ENCODE peak calls at places on chromosomes 16 and 17, in eight cellular contexts. One of them, this sample, is unnamed.

GRCh38 chr17:73304971-73305786 is 6.6 kb downstream of the CDC42EP4 start:
- DNase-seq in lung: peak
- DNase-seq in adrenal gland: peak
- DNase-seq in heart left ventricle: peak
- DNase-seq in A673: peak
- DNase-seq in right atrium auricular region: peak
- DNase-seq in fibroblast of lung: peak
- DNase-seq in breast epithelium: no peak
- DNase-seq in this sample: peak

GRCh38 chr17:83057397-83057761 is 22.0 kb upstream of the METRNL start:
- DNase-seq in lung: no peak
- DNase-seq in fibroblast of lung: no peak
- DNase-seq in adrenal gland: no peak
- DNase-seq in heart left ventricle: peak
- DNase-seq in A673: no peak
- DNase-seq in right atrium auricular region: peak
- DNase-seq in breast epithelium: no peak
- DNase-seq in this sample: no peak

GRCh38 chr16:85267414-85267945 is 155.2 kb upstream of the CIBAR2 start:
- DNase-seq in breast epithelium: no peak
- DNase-seq in lung: no peak
- DNase-seq in heart left ventricle: no peak
- DNase-seq in right atrium auricular region: no peak
- DNase-seq in A673: no peak
- DNase-seq in adrenal gland: no peak
- DNase-seq in fibroblast of lung: no peak
- DNase-seq in this sample: no peak

GRCh38 chr17:75327757-75328156 is 38.5 kb upstream of the SLC25A19 start:
- DNase-seq in A673: no peak
- DNase-seq in heart left ventricle: no peak
- DNase-seq in right atrium auricular region: no peak
- DNase-seq in breast epithelium: no peak
- DNase-seq in fibroblast of lung: no peak
- DNase-seq in adrenal gland: no peak
- DNase-seq in lung: no peak
- DNase-seq in this sample: no peak

GRCh38 chr17:57637668-57638010 is 107.5 kb downstream of the CCDC182 start:
- DNase-seq in breast epithelium: no peak
- DNase-seq in adrenal gland: no peak
- DNase-seq in right atrium auricular region: no peak
- DNase-seq in lung: no peak
- DNase-seq in fibroblast of lung: no peak
- DNase-seq in heart left ventricle: no peak
- DNase-seq in A673: no peak
- DNase-seq in this sample: no peak

GRCh38 chr17:73274490-73274889 is 12.8 kb upstream of the CPSF4L start:
- DNase-seq in fibroblast of lung: no peak
- DNase-seq in adrenal gland: no peak
- DNase-seq in right atrium auricular region: no peak
- DNase-seq in breast epithelium: no peak
- DNase-seq in lung: no peak
- DNase-seq in A673: no peak
- DNase-seq in heart left ventricle: no peak
- DNase-seq in this sample: no peak

GRCh38 chr17:358491-359133 is 6.0 kb upstream of the RPH3AL start:
- DNase-seq in heart left ventricle: peak
- DNase-seq in breast epithelium: no peak
- DNase-seq in lung: no peak
- DNase-seq in right atrium auricular region: no peak
- DNase-seq in A673: no peak
- DNase-seq in fibroblast of lung: no peak
- DNase-seq in adrenal gland: no peak
- DNase-seq in this sample: no peak

GRCh38 chr16:14307623-14308356 is 236.7 kb downstream of the MRTFB start:
- DNase-seq in A673: no peak
- DNase-seq in heart left ventricle: peak
- DNase-seq in right atrium auricular region: no peak
- DNase-seq in fibroblast of lung: peak
- DNase-seq in adrenal gland: peak
- DNase-seq in lung: no peak
- DNase-seq in breast epithelium: no peak
- DNase-seq in this sample: no peak

GRCh38 chr17:80264048-80264792 is 3.6 kb downstream of the RNF213 start:
- DNase-seq in adrenal gland: no peak
- DNase-seq in breast epithelium: no peak
- DNase-seq in A673: no peak
- DNase-seq in right atrium auricular region: no peak
- DNase-seq in heart left ventricle: no peak
- DNase-seq in fibroblast of lung: no peak
- DNase-seq in lung: no peak
- DNase-seq in this sample: no peak

GRCh38 chr17:76740329-76741118 is 2.6 kb downstream of the MFSD11 start:
- DNase-seq in right atrium auricular region: no peak
- DNase-seq in heart left ventricle: no peak
- DNase-seq in fibroblast of lung: no peak
- DNase-seq in lung: no peak
- DNase-seq in adrenal gland: no peak
- DNase-seq in breast epithelium: no peak
- DNase-seq in A673: no peak
- DNase-seq in this sample: no peak

GRCh38 chr16:986925-987581 is 5.5 kb downstream of the SOX8 start:
- DNase-seq in fibroblast of lung: no peak
- DNase-seq in A673: peak
- DNase-seq in adrenal gland: no peak
- DNase-seq in breast epithelium: no peak
- DNase-seq in right atrium auricular region: no peak
- DNase-seq in lung: no peak
- DNase-seq in heart left ventricle: no peak
- DNase-seq in this sample: no peak

GRCh38 chr17:31388770-31389672 is 2.5 kb upstream of the RAB11FIP4 start:
- DNase-seq in fibroblast of lung: peak
- DNase-seq in A673: peak
- DNase-seq in adrenal gland: no peak
- DNase-seq in breast epithelium: no peak
- DNase-seq in right atrium auricular region: peak
- DNase-seq in heart left ventricle: no peak
- DNase-seq in lung: no peak
- DNase-seq in this sample: peak

GRCh38 chr17:40331743-40332641 is 23.0 kb downstream of the RARA start:
- DNase-seq in lung: peak
- DNase-seq in heart left ventricle: peak
- DNase-seq in fibroblast of lung: peak
- DNase-seq in A673: no peak
- DNase-seq in right atrium auricular region: peak
- DNase-seq in adrenal gland: peak
- DNase-seq in breast epithelium: peak
- DNase-seq in this sample: peak

GRCh38 chr16:2415085-2415484 is 14.2 kb upstream of the CCNF start:
- DNase-seq in breast epithelium: no peak
- DNase-seq in heart left ventricle: no peak
- DNase-seq in adrenal gland: no peak
- DNase-seq in A673: no peak
- DNase-seq in right atrium auricular region: no peak
- DNase-seq in fibroblast of lung: no peak
- DNase-seq in lung: no peak
- DNase-seq in this sample: no peak

GRCh38 chr16:85033153-85033552 is 5.6 kb downstream of the KIAA0513 start:
- DNase-seq in heart left ventricle: no peak
- DNase-seq in right atrium auricular region: no peak
- DNase-seq in A673: no peak
- DNase-seq in adrenal gland: no peak
- DNase-seq in breast epithelium: no peak
- DNase-seq in lung: no peak
- DNase-seq in fibroblast of lung: no peak
- DNase-seq in this sample: no peak

GRCh38 chr17:7852919-7853692 is 1.8 kb upstream of the TMEM88 start:
- DNase-seq in heart left ventricle: no peak
- DNase-seq in right atrium auricular region: no peak
- DNase-seq in lung: no peak
- DNase-seq in breast epithelium: no peak
- DNase-seq in fibroblast of lung: no peak
- DNase-seq in adrenal gland: peak
- DNase-seq in A673: no peak
- DNase-seq in this sample: peak

GRCh38 chr17:44872131-44872768 is 24.6 kb downstream of the HIGD1B start:
- DNase-seq in adrenal gland: peak
- DNase-seq in lung: no peak
- DNase-seq in heart left ventricle: peak
- DNase-seq in fibroblast of lung: no peak
- DNase-seq in right atrium auricular region: peak
- DNase-seq in A673: peak
- DNase-seq in breast epithelium: no peak
- DNase-seq in this sample: no peak

GRCh38 chr17:68819465-68819864 is 135.7 kb downstream of the ABCA8 start:
- DNase-seq in adrenal gland: peak
- DNase-seq in heart left ventricle: no peak
- DNase-seq in lung: no peak
- DNase-seq in right atrium auricular region: no peak
- DNase-seq in fibroblast of lung: no peak
- DNase-seq in A673: no peak
- DNase-seq in breast epithelium: no peak
- DNase-seq in this sample: no peak

GRCh38 chr17:2214887-2215615 is 88.5 kb downstream of the SMG6 start:
- DNase-seq in A673: peak
- DNase-seq in heart left ventricle: no peak
- DNase-seq in lung: no peak
- DNase-seq in right atrium auricular region: peak
- DNase-seq in breast epithelium: no peak
- DNase-seq in adrenal gland: no peak
- DNase-seq in fibroblast of lung: peak
- DNase-seq in this sample: no peak

DNA sequence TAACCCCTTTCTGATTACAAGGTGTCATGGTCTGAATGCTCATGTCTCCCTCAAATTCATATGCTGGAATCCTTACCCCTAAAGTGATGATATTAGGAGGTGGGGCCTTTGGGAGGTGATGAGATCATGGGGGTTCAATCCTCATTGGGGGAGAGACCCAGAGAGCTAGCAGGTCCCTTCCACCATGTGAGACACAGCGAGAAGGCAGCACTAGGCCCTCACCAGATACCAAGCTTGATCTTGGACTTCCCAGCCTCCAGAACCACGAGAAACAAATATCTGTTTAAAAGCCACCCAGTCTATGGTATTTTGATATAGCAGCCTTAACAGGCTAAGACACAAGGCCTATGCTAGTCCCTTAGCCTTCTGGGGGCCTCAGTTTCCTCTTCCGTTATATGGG is 45.9 kb downstream of the MYH11 start:
- DNase-seq in lung: no peak
- DNase-seq in fibroblast of lung: no peak
- DNase-seq in A673: no peak
- DNase-seq in adrenal gland: no peak
- DNase-seq in heart left ventricle: no peak
- DNase-seq in right atrium auricular region: no peak
- DNase-seq in breast epithelium: no peak
- DNase-seq in this sample: no peak
- H3K27ac ChIP-seq in lung: peak
- H3K27ac ChIP-seq in fibroblast of lung: no peak
- H3K27ac ChIP-seq in A673: no peak
- H3K27ac ChIP-seq in adrenal gland: peak
- H3K27ac ChIP-seq in heart left ventricle: no peak
- H3K27ac ChIP-seq in right atrium auricular region: no peak
- H3K27ac ChIP-seq in breast epithelium: peak
- H3K27ac ChIP-seq in this sample: peak

DNA sequence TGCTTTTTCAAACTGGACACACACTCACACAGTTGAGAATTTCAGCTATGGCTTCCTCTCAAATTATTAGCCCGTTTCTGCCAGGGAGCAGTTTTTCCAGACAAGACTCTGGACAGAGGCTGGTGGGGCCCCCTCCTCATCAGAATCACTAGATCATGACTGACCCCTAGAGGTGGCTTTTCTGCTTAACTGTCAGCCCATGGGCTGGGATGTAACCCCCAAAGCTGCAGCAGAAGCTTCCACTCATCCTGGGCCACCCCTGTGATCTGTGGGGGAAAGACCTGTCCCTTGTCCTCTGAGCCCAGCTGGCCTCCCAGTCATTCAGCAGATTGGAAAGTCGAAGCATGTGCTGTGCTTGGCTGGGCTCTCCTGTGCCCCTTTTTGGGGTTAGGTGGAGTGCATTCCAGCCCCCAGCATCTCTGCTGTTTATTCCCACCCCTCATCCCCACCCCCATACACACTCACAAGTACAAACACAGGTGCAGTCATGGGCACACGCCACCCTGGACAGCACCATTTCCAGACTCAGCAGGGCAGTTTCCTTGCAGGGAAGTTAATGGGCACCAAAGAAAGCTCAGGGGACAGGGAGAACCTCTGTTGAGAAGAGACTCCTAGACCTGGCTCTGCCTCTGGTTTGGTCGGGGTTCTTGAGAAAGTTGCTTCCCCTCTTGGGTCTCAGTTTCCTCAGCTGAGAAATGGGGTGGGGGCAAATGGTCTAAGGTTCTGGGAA is 77.6 kb upstream of the RBL2 start:
- DNase-seq in lung: no peak
- DNase-seq in heart left ventricle: no peak
- DNase-seq in right atrium auricular region: no peak
- DNase-seq in breast epithelium: no peak
- DNase-seq in A673: no peak
- DNase-seq in fibroblast of lung: no peak
- DNase-seq in adrenal gland: no peak
- DNase-seq in this sample: no peak
- TF ChIP-seq CTCF in lung: no peak
- TF ChIP-seq CTCF in heart left ventricle: no peak
- TF ChIP-seq CTCF in right atrium auricular region: no peak
- TF ChIP-seq CTCF in breast epithelium: no peak
- TF ChIP-seq CTCF in A673: peak
- TF ChIP-seq CTCF in fibroblast of lung: no peak
- TF ChIP-seq CTCF in adrenal gland: no peak
- TF ChIP-seq CTCF in this sample: no peak

DNA sequence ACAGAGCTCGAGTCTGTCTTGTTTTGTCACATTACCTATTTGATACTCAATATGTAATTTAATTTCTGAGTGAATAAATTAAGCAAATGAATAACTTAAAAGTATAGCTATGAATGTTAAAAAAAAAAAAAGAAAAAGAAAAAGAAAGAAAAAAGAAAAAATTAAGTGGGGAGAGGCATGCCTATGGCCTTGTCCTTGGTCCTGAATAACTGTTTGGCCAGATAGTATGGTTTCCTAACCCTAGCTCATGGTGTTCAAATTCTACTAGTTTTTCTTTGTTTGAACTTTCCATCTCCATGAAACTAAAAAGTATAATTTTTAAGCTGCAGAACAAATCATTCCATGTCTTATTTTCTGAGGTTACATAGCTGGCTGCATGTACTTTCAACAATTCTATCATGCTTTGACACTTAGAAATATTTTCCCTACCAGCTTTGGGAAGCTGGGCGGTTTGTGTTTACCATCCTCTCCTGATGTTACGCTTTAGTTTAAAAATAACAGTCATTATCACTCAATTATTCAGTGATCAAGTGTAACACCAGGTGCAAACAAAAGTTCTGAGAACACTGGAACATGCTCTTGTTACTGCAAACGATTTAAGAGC is 31.8 kb downstream of the TOX3 start:
- DNase-seq in breast epithelium: no peak
- DNase-seq in A673: no peak
- DNase-seq in lung: no peak
- DNase-seq in right atrium auricular region: no peak
- DNase-seq in heart left ventricle: no peak
- DNase-seq in fibroblast of lung: no peak
- DNase-seq in adrenal gland: no peak
- DNase-seq in this sample: no peak
- H3K27ac ChIP-seq in breast epithelium: no peak
- H3K27ac ChIP-seq in A673: no peak
- H3K27ac ChIP-seq in lung: no peak
- H3K27ac ChIP-seq in right atrium auricular region: no peak
- H3K27ac ChIP-seq in heart left ventricle: no peak
- H3K27ac ChIP-seq in fibroblast of lung: no peak
- H3K27ac ChIP-seq in adrenal gland: no peak
- H3K27ac ChIP-seq in this sample: no peak

GRCh38 chr17:59106463-59107305 is at the start of gene TRIM37:
- DNase-seq in right atrium auricular region: peak
- DNase-seq in breast epithelium: peak
- DNase-seq in A673: peak
- DNase-seq in fibroblast of lung: peak
- DNase-seq in lung: peak
- DNase-seq in heart left ventricle: peak
- DNase-seq in adrenal gland: peak
- DNase-seq in this sample: peak
- TF ChIP-seq CTCF in right atrium auricular region: no peak
- TF ChIP-seq CTCF in breast epithelium: no peak
- TF ChIP-seq CTCF in A673: peak
- TF ChIP-seq CTCF in fibroblast of lung: no peak
- TF ChIP-seq CTCF in lung: no peak
- TF ChIP-seq CTCF in heart left ventricle: no peak
- TF ChIP-seq CTCF in adrenal gland: no peak
- TF ChIP-seq CTCF in this sample: no peak